ENCODE peak calls at places on chromosomes 6 and 20, in five cellular contexts. One of them, this sample, is unnamed.

GRCh38 chr6:147742445-147742844 is 234.0 kb downstream of the SAMD5 start:
- DNase-seq in cardiac muscle cell: no peak
- DNase-seq in lower lobe of right lung: no peak
- DNase-seq in fibroblast of mammary gland: no peak
- DNase-seq in OCI-LY7: no peak
- DNase-seq in this sample: no peak

GRCh38 chr6:138815797-138816528 is 20.1 kb downstream of the ECT2L start:
- DNase-seq in cardiac muscle cell: peak; percentile 82
- DNase-seq in lower lobe of right lung: no peak
- DNase-seq in fibroblast of mammary gland: peak; percentile 76
- DNase-seq in OCI-LY7: peak; percentile 74
- DNase-seq in this sample: no peak

GRCh38 chr6:50305660-50306059 is 255.9 kb upstream of the DEFB112 start:
- DNase-seq in cardiac muscle cell: no peak
- DNase-seq in lower lobe of right lung: no peak
- DNase-seq in fibroblast of mammary gland: peak; percentile 1
- DNase-seq in OCI-LY7: no peak
- DNase-seq in this sample: no peak

GRCh38 chr6:22308939-22309338 is 12.1 kb upstream of the PRL start:
- DNase-seq in cardiac muscle cell: no peak
- DNase-seq in lower lobe of right lung: no peak
- DNase-seq in fibroblast of mammary gland: no peak
- DNase-seq in OCI-LY7: no peak
- DNase-seq in this sample: no peak

GRCh38 chr6:26234421-26235239 is 130.4 kb upstream of the BTN3A2 start:
- DNase-seq in cardiac muscle cell: peak; percentile 85
- DNase-seq in lower lobe of right lung: peak; percentile 73
- DNase-seq in fibroblast of mammary gland: peak; percentile 70
- DNase-seq in OCI-LY7: peak; percentile 90
- DNase-seq in this sample: peak; percentile 57

GRCh38 chr20:1267161-1267560 is 1.1 kb downstream of the SNPH start:
- DNase-seq in cardiac muscle cell: no peak
- DNase-seq in lower lobe of right lung: no peak
- DNase-seq in fibroblast of mammary gland: no peak
- DNase-seq in OCI-LY7: no peak
- DNase-seq in this sample: no peak

GRCh38 chr20:49647509-49647908 is 66.2 kb downstream of the B4GALT5 start:
- DNase-seq in cardiac muscle cell: no peak
- DNase-seq in lower lobe of right lung: no peak
- DNase-seq in fibroblast of mammary gland: no peak
- DNase-seq in OCI-LY7: no peak
- DNase-seq in this sample: no peak

GRCh38 chr6:127566119-127566518 is 10.9 kb upstream of the C6orf58 start:
- DNase-seq in cardiac muscle cell: no peak
- DNase-seq in lower lobe of right lung: no peak
- DNase-seq in fibroblast of mammary gland: no peak
- DNase-seq in OCI-LY7: no peak
- DNase-seq in this sample: no peak

GRCh38 chr6:70312165-70312564 is 9.3 kb upstream of the COL9A1 start:
- DNase-seq in cardiac muscle cell: peak; percentile 73
- DNase-seq in lower lobe of right lung: no peak
- DNase-seq in fibroblast of mammary gland: peak; percentile 80
- DNase-seq in OCI-LY7: no peak
- DNase-seq in this sample: no peak

GRCh38 chr6:144898052-144898689 is 613.0 kb downstream of the UTRN start:
- DNase-seq in cardiac muscle cell: no peak
- DNase-seq in lower lobe of right lung: no peak
- DNase-seq in fibroblast of mammary gland: peak; percentile 76
- DNase-seq in OCI-LY7: no peak
- DNase-seq in this sample: no peak

GRCh38 chr6:17202526-17202925 is 78.6 kb upstream of the RBM24 start:
- DNase-seq in cardiac muscle cell: no peak
- DNase-seq in lower lobe of right lung: no peak
- DNase-seq in fibroblast of mammary gland: no peak
- DNase-seq in OCI-LY7: no peak
- DNase-seq in this sample: no peak

GRCh38 chr20:44979090-44979621 is 12.8 kb downstream of the STK4 start:
- DNase-seq in cardiac muscle cell: peak; percentile 80
- DNase-seq in lower lobe of right lung: no peak
- DNase-seq in fibroblast of mammary gland: no peak
- DNase-seq in OCI-LY7: peak; percentile 86
- DNase-seq in this sample: no peak

GRCh38 chr6:51913265-51913664 is 174.1 kb downstream of the PKHD1 start:
- DNase-seq in cardiac muscle cell: no peak
- DNase-seq in lower lobe of right lung: no peak
- DNase-seq in fibroblast of mammary gland: no peak
- DNase-seq in OCI-LY7: no peak
- DNase-seq in this sample: no peak

GRCh38 chr6:92124126-92124525 is 1295.2 kb downstream of the EPHA7 start:
- DNase-seq in cardiac muscle cell: peak; percentile 16
- DNase-seq in lower lobe of right lung: no peak
- DNase-seq in fibroblast of mammary gland: no peak
- DNase-seq in OCI-LY7: no peak
- DNase-seq in this sample: no peak

GRCh38 chr20:48777005-48777404 is 50.8 kb downstream of the PREX1 start:
- DNase-seq in cardiac muscle cell: no peak
- DNase-seq in lower lobe of right lung: no peak
- DNase-seq in fibroblast of mammary gland: no peak
- DNase-seq in OCI-LY7: no peak
- DNase-seq in this sample: no peak

GRCh38 chr6:34810936-34811632 is 19.2 kb downstream of the BLTP3A start:
- DNase-seq in cardiac muscle cell: no peak
- DNase-seq in lower lobe of right lung: no peak
- DNase-seq in fibroblast of mammary gland: no peak
- DNase-seq in OCI-LY7: no peak
- DNase-seq in this sample: no peak

GRCh38 chr6:30717129-30717844 is at the start of gene MDC1:
- DNase-seq in cardiac muscle cell: peak; percentile 100
- DNase-seq in lower lobe of right lung: peak; percentile 100
- DNase-seq in fibroblast of mammary gland: peak; percentile 100
- DNase-seq in OCI-LY7: peak; percentile 100
- DNase-seq in this sample: peak; percentile 99

GRCh38 chr20:60101894-60102281 is 143.7 kb downstream of the CDH26 start:
- DNase-seq in cardiac muscle cell: no peak
- DNase-seq in lower lobe of right lung: no peak
- DNase-seq in fibroblast of mammary gland: no peak
- DNase-seq in OCI-LY7: no peak
- DNase-seq in this sample: no peak

GRCh38 chr6:127907960-127908640 is 7.2 kb upstream of the THEMIS start:
- DNase-seq in cardiac muscle cell: no peak
- DNase-seq in lower lobe of right lung: no peak
- DNase-seq in fibroblast of mammary gland: no peak
- DNase-seq in OCI-LY7: no peak
- DNase-seq in this sample: no peak

GRCh38 chr6:96420294-96420693 is 101.3 kb upstream of the UFL1 start:
- DNase-seq in cardiac muscle cell: no peak
- DNase-seq in lower lobe of right lung: no peak
- DNase-seq in fibroblast of mammary gland: no peak
- DNase-seq in OCI-LY7: no peak
- DNase-seq in this sample: no peak

GRCh38 chr20:46562373-46563169 is 12.1 kb upstream of the OCSTAMP start:
- DNase-seq in cardiac muscle cell: peak; percentile 83
- DNase-seq in lower lobe of right lung: peak; percentile 59
- DNase-seq in fibroblast of mammary gland: peak; percentile 65
- DNase-seq in OCI-LY7: peak; percentile 57
- DNase-seq in this sample: peak; percentile 54

GRCh38 chr6:67009818-67010217 is 1302.8 kb upstream of the EYS start:
- DNase-seq in cardiac muscle cell: no peak
- DNase-seq in lower lobe of right lung: no peak
- DNase-seq in fibroblast of mammary gland: no peak
- DNase-seq in OCI-LY7: peak; percentile 1
- DNase-seq in this sample: no peak

GRCh38 chr6:32668226-32668747 is 1.8 kb upstream of the HLA-DQB1 start:
- DNase-seq in cardiac muscle cell: peak; percentile 34
- DNase-seq in lower lobe of right lung: peak; percentile 52
- DNase-seq in fibroblast of mammary gland: peak; percentile 6
- DNase-seq in OCI-LY7: peak; percentile 83
- DNase-seq in this sample: no peak

GRCh38 chr6:87661016-87661415 is 41.0 kb downstream of the AKIRIN2 start:
- DNase-seq in cardiac muscle cell: peak; percentile 59
- DNase-seq in lower lobe of right lung: no peak
- DNase-seq in fibroblast of mammary gland: peak; percentile 56
- DNase-seq in OCI-LY7: no peak
- DNase-seq in this sample: no peak